ENCODE peak calls at places on chromosomes 5 and 9, in five cellular contexts. G, R, K, A and M are unnamed samples.
A peak's percentile ranks its signal among the peaks of the same experiment; 100 is the strongest.

GRCh38 chr9:72991772-72992171 is 38.9 kb upstream of the ALDH1A1 start:
- DNase-seq in G (no peak), K (no peak), A (no peak), R (no peak), M (no peak)

GRCh38 chr5:12017037-12017436 is 112.8 kb upstream of the CTNND2 start:
- DNase-seq in G (no peak), K (no peak), A (no peak), R (no peak), M (no peak)

GRCh38 chr9:70817306-70817705 is 304.1 kb downstream of the TRPM3 start:
- DNase-seq in R (no peak), A (no peak), G (no peak), K (no peak), M (no peak)

GRCh38 chr9:4489562-4489918 is 728 bp upstream of the SLC1A1 start:
- DNase-seq in K (no peak), A (no peak), R (peak; percentile 23), G (peak; percentile 53), M (peak; percentile 57)

GRCh38 chr9:87494970-87495471 is 2.6 kb upstream of the DAPK1 start:
- DNase-seq in R (no peak), G (no peak), A (no peak), K (no peak), M (no peak)

GRCh38 chr9:78552802-78553201 is 255.9 kb downstream of the PSAT1 start:
- DNase-seq in G (no peak), A (no peak), K (no peak), R (no peak), M (no peak)

GRCh38 chr9:112194969-112195431 is 19.9 kb upstream of the SUSD1 start:
- DNase-seq in K (no peak), R (no peak), A (no peak), G (no peak), M (no peak)

GRCh38 chr5:180395540-180396274 is 42.6 kb upstream of the GFPT2 start:
- DNase-seq in R (no peak), K (no peak), G (no peak), A (no peak), M (peak; percentile 45)

GRCh38 chr5:89342106-89342876 is 459.3 kb upstream of the MEF2C start:
- DNase-seq in K (no peak), A (no peak), G (no peak), R (no peak), M (no peak)

GRCh38 chr9:97938081-97938644 is at the start of gene HEMGN:
- DNase-seq in A (peak; percentile 56), G (no peak), K (no peak), R (no peak), M (no peak)

GRCh38 chr9:113719919-113720318 is 156.2 kb upstream of the ZNF618 start:
- DNase-seq in G (peak; percentile 10), R (no peak), A (no peak), K (no peak), M (no peak)

GRCh38 chr5:124754206-124754927 is 7.9 kb upstream of the ZNF608 start:
- DNase-seq in G (no peak), R (no peak), K (no peak), A (no peak), M (no peak)

GRCh38 chr5:88833371-88834107 is 49.4 kb downstream of the MEF2C start:
- DNase-seq in K (no peak), R (no peak), A (peak; percentile 17), G (no peak), M (peak; percentile 69)

GRCh38 chr9:14030350-14030823 is 283.6 kb downstream of the NFIB start:
- DNase-seq in K (no peak), A (no peak), G (peak; percentile 26), R (peak; percentile 48), M (no peak)

GRCh38 chr9:95085036-95085770 is 232.3 kb downstream of the FANCC start:
- DNase-seq in K (no peak), R (peak; percentile 75), A (no peak), G (no peak), M (no peak)

GRCh38 chr5:106862450-106863193 is 808.1 kb downstream of the EFNA5 start:
- DNase-seq in R (no peak), G (no peak), A (no peak), K (no peak), M (no peak)

GRCh38 chr5:33146916-33147315 is 293.8 kb upstream of the TARS1 start:
- DNase-seq in A (no peak), R (no peak), G (no peak), K (no peak), M (no peak)

GRCh38 chr5:74816875-74817274 is 49.3 kb downstream of the FAM169A start:
- DNase-seq in R (no peak), A (no peak), G (no peak), K (no peak), M (no peak)

GRCh38 chr5:67165524-67166459 is 30.8 kb downstream of the CD180 start:
- DNase-seq in R (peak; percentile 78), K (no peak), A (peak; percentile 79), G (peak; percentile 91), M (peak; percentile 95)

GRCh38 chr5:173628501-173628900 is 12.1 kb upstream of the BOD1 start:
- DNase-seq in R (no peak), K (no peak), G (no peak), A (no peak), M (no peak)

GRCh38 chr9:129289883-129290282 is 111.8 kb upstream of the IER5L start:
- DNase-seq in A (no peak), G (no peak), K (no peak), R (no peak), M (no peak)

GRCh38 chr5:33852327-33852726 is 39.5 kb downstream of the ADAMTS12 start:
- DNase-seq in R (no peak), A (no peak), G (no peak), K (no peak), M (no peak)

DNA sequence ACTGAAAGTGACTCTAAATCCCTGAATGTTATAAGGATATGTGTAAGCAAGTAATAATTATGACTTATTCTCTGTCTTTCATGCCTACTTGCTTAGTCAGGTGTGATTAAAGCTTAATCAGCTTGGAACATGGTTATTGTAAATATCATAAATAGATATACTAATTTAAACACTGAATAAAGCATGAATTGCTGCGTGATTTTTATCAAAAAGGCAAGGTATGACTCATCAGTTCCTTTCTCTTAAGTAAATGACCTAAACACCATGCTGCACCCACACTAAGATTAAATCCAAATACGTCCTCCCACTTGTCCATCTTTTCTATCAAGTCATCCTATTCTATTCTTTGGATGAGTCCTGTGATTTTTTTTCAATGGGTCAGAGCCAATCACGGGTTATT is 124.6 kb upstream of the MTAP start:
- DNase-seq in K (no peak), R (no peak), A (no peak), G (no peak), M (no peak)
- H3K4me3 ChIP-seq in K (no peak overlapping the region), R (no peak overlapping the region), A (no peak overlapping the region), G (no peak overlapping the region), M (no peak overlapping the region)

GRCh38 chr9:71876106-71876505 is 34.9 kb downstream of the ABHD17B start:
- DNase-seq in R (no peak), A (no peak), G (no peak), K (peak; percentile 11), M (no peak)

GRCh38 chr9:71884005-71884404 is 27.0 kb downstream of the ABHD17B start:
- DNase-seq in K (no peak), A (no peak), R (no peak), G (no peak), M (no peak)

GRCh38 chr9:71876829-71877228 is 34.2 kb downstream of the ABHD17B start:
- DNase-seq in K (no peak), R (no peak), A (no peak), G (no peak), M (no peak)

GRCh38 chr9:71878327-71879274 is 32.4 kb downstream of the ABHD17B start:
- DNase-seq in K (no peak), R (no peak), A (no peak), G (no peak), M (no peak)

GRCh38 chr9:71879644-71880174 is 31.3 kb downstream of the ABHD17B start:
- DNase-seq in G (no peak), R (no peak), K (peak; percentile 31), A (no peak), M (no peak)
- H3K27ac ChIP-seq in G (no peak overlapping the region), R (no peak overlapping the region), K (no peak overlapping the region), A (no peak overlapping the region), M (no peak overlapping the region)

DNA sequence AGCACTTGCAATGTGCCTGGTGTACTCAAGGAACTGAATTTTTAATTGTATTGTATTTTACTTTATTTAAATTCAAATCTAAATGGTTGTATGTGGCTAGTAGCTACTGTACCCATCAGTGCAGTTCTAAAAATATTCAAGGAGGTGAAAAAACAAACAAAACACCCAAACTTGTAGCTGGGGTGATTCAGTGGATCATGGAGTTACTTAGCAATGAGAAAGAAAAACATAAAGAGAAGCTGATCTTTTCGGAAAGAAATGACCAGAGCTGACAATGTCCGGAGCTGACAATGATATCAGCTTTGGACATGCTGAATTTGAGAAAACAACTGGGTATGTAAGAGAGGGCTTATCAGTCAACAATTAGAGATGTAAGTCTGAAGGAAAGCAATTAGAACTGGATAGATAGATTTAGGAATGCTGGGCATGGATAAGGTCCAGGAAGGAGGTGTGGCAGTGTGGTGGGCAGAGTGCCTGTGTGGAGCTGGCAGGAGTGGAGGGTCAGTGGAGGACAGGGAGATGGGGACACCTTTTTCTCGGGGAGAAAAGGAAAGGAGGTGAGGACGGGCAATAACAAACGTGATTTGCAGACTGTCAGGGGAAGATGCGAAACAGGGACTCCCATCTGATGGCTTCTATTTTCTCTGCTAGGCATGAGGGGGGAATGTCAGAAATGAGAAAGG is 113.2 kb downstream of the DCP2 start:
- DNase-seq in G (no peak), A (no peak), R (peak; percentile 24), K (no peak), M (peak; percentile 68)
- H3K9me3 ChIP-seq in G (no peaks in the 10 kb centered on the region), A (no peaks in the 10 kb centered on the region), R (no peaks in the 10 kb centered on the region), K (no peaks in the 10 kb centered on the region), M (no peaks in the 10 kb centered on the region)

GRCh38 chr5:141374627-141375026 is 936 bp downstream of the PCDHGA6 start:
- DNase-seq in G (no peak), A (no peak), K (no peak), R (no peak), M (no peak)

GRCh38 chr5:141373673-141374317 is at the start of gene PCDHGA6:
- DNase-seq in K (no peak), R (no peak), A (no peak), G (no peak), M (no peak)

GRCh38 chr5:141366016-141366896 is 2.3 kb downstream of the PCDHGA5 start:
- DNase-seq in A (no peak), R (no peak), K (no peak), G (no peak), M (no peak)

GRCh38 chr5:141371572-141372475 is 1.8 kb downstream of the PCDHGB3 start:
- DNase-seq in G (no peak), K (no peak), A (no peak), R (no peak), M (no peak)

DNA sequence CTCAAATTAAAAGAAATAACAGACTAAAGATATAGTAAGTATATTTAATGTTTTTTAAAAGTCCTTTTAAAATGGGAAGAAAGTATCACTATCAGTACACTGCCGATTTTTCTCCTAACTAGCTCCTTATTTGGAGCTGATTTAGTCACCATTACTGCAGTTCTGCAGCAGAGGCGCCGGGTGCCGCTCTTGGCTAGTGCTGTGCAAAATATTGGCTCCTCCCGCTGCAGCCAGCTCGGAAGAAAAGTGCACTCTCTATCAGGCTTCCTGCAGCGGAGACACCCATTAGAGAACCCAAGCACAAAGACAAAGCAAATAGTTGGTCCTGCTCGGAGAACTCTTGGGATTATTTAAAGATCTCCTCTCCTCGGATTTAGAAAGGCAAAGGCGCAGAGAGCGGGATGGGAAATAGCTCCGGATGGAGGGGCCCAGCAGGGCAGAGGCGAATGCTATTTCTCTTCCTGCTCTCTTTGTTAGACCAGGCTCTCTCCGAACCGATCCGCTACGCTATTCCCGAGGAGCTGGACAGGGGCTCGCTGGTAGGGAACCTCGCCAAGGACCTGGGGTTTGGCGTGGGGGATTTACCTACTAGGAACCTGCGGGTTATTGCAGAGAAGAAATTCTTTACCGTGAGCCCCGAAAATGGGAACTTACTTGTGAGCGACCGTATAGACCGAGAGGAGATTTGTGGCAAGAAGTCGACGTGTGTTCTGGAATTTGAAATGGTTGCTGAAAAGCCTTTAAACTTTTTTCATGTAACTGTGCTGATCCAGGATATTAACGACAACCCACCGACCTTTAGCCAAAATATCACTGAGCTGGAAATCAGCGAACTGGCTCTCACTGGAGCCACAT is at the start of gene PCDHGB3:
- DNase-seq in K (no peak), G (no peak), A (no peak), R (no peak), M (peak; percentile 75)
- H3K4me3 ChIP-seq in K (no peak within 1 kb of the TSS), G (no peak within 1 kb of the TSS), A (peak within 1 kb of the TSS; percentile 35), R (no peak within 1 kb of the TSS), M (peak within 1 kb of the TSS; percentile 39)